ENCODE peak calls at places on chromosomes 11 and 22, in four cellular contexts. G is astrocyte of the spinal cord, U is left cardiac atrium, Z is heart right ventricle. P is an unnamed sample.

GRCh38 chr11:60859616-60860250 is 4.0 kb upstream of the PTGDR2 start:
- DNase-seq in Z (no peak), U (no peak), G (no peak), P (no peak)

GRCh38 chr11:130861283-130861682 is 55.0 kb downstream of the SNX19 start:
- DNase-seq in G (no peak), U (no peak), Z (no peak), P (no peak)

GRCh38 chr11:86043765-86044534 is 24.9 kb downstream of the PICALM start:
- DNase-seq in G (no peak), Z (no peak), U (no peak), P (no peak)

GRCh38 chr22:37474447-37475090 is 11.6 kb downstream of the MFNG start:
- DNase-seq in U (no peak), Z (no peak), G (no peak), P (no peak)

GRCh38 chr11:10792385-10793068 is 16.2 kb downstream of the EIF4G2 start:
- DNase-seq in U (peak; percentile 91), G (peak; percentile 64), Z (peak; percentile 88), P (peak; percentile 80)

GRCh38 chr22:27801197-27801615 is 350 bp downstream of the MN1 start:
- DNase-seq in U (no peak), G (peak; percentile 39), Z (peak; percentile 40), P (no peak)

GRCh38 chr11:3949132-3949531 is 93.7 kb downstream of the STIM1 start:
- DNase-seq in Z (no peak), U (no peak), G (no peak), P (no peak)

GRCh38 chr22:47059701-47060161 is 297.3 kb downstream of the TBC1D22A start:
- DNase-seq in U (no peak), G (peak; percentile 12), Z (no peak), P (no peak)

GRCh38 chr11:88100161-88100560 is 75.1 kb downstream of the RAB38 start:
- DNase-seq in G (no peak), Z (no peak), U (no peak), P (no peak)

GRCh38 chr11:104967493-104968364 is 645 bp downstream of the CASP4 start:
- DNase-seq in U (no peak), G (peak; percentile 3), Z (no peak), P (no peak)

GRCh38 chr11:111878766-111879636 is at the start of the genes CFAP68 and FDXACB1:
- DNase-seq in G (peak; percentile 98), Z (peak; percentile 98), U (peak; percentile 97), P (peak; percentile 96)

GRCh38 chr22:48244388-48245118 is 1482.1 kb downstream of the TBC1D22A start:
- DNase-seq in G (no peak), Z (no peak), U (no peak), P (no peak)

GRCh38 chr11:113519989-113520613 is 44.9 kb upstream of the DRD2 start:
- DNase-seq in Z (no peak), U (no peak), G (no peak), P (no peak)

GRCh38 chr11:92830382-92831148 is 138.9 kb upstream of the MTNR1B start:
- DNase-seq in Z (no peak), G (no peak), U (no peak), P (no peak)

GRCh38 chr22:35258144-35258988 is 1.1 kb downstream of the HMGXB4 start:
- DNase-seq in G (peak; percentile 15), Z (no peak), U (no peak), P (no peak)

GRCh38 chr22:30411780-30412179 is 13.8 kb upstream of the MTFP1 start:
- DNase-seq in G (no peak), U (no peak), Z (no peak), P (no peak)

GRCh38 chr11:118120793-118121192 is 31.8 kb downstream of the SCN4B start:
- DNase-seq in U (no peak), Z (no peak), G (no peak), P (no peak)

GRCh38 chr11:57312511-57313021 is 12.2 kb downstream of the TNKS1BP1 start:
- DNase-seq in G (no peak), Z (no peak), U (no peak), P (no peak)

GRCh38 chr11:96708469-96708868 is 318.7 kb downstream of the JRKL start:
- DNase-seq in U (no peak), Z (no peak), G (no peak), P (no peak)

GRCh38 chr11:119377112-119377901 is 4.2 kb downstream of the USP2 start:
- DNase-seq in U (peak; percentile 50), G (no peak), Z (no peak), P (no peak)

GRCh38 chr11:23988381-23989006 is 508.4 kb upstream of the LUZP2 start:
- DNase-seq in Z (no peak), G (peak; percentile 86), U (no peak), P (no peak)

GRCh38 chr11:76763573-76764348 is 19.4 kb upstream of the TSKU start:
- DNase-seq in Z (peak; percentile 59), G (peak; percentile 85), U (peak; percentile 71), P (no peak)

GRCh38 chr22:20091690-20092476 is 11.8 kb downstream of the DGCR8 start:
- DNase-seq in Z (no peak), G (no peak), U (no peak), P (no peak)

GRCh38 chr11:46321757-46322156 is 25.5 kb upstream of the DGKZ start:
- DNase-seq in U (no peak), G (no peak), Z (no peak), P (no peak)

GRCh38 chr11:68331338-68331947 is 19.1 kb downstream of the LRP5 start:
- DNase-seq in G (no peak), Z (no peak), U (no peak), P (no peak)

GRCh38 chr11:65786786-65787636 is at the start of gene OVOL1:
- DNase-seq in G (no peak), U (no peak), Z (no peak), P (no peak)

GRCh38 chr11:115222218-115222862 is 281.9 kb downstream of the CADM1 start:
- DNase-seq in Z (no peak), U (no peak), G (peak; percentile 95), P (no peak)

GRCh38 chr22:17638182-17638431 is 450 bp upstream of the BCL2L13 start:
- DNase-seq in U (peak; percentile 35), Z (no peak), G (no peak), P (no peak)

GRCh38 chr11:118194835-118195627 is 18.6 kb upstream of the SCN2B start:
- DNase-seq in U (peak; percentile 90), Z (peak; percentile 87), G (peak; percentile 17), P (peak; percentile 82)